ENCODE peak calls at places on chromosomes 12 and 14, in ten cellular contexts. C, V, A, J, O, T, E, B, S and Y are unnamed samples.

GRCh38 chr12:27965966-27966365 is 6.6 kb downstream of the PTHLH start:
- DNase-seq in O (no peak), V (no peak), E (no peak), T (no peak), C (no peak), S (no peak), J (no peak), B (peak; percentile 76), A (peak; percentile 17), Y (no peak)

GRCh38 chr12:123519151-123520001 is 14.1 kb downstream of the RILPL1 start:
- DNase-seq in S (no peak), T (peak; percentile 29), V (no peak), E (no peak), A (peak; percentile 75), J (peak; percentile 42), O (no peak), C (no peak), B (no peak), Y (no peak)

GRCh38 chr14:77046706-77047105 is 18.2 kb upstream of the IRF2BPL start:
- DNase-seq in V (no peak), E (no peak), B (no peak), C (no peak), O (no peak), S (no peak), T (no peak), A (no peak), J (no peak), Y (no peak)

GRCh38 chr12:13204428-13204827 is 7.9 kb downstream of the EMP1 start:
- DNase-seq in A (no peak), S (no peak), O (no peak), B (peak; percentile 46), E (no peak), V (no peak), T (peak; percentile 50), J (no peak), C (no peak), Y (no peak)

GRCh38 chr12:102093319-102093718 is 26.6 kb downstream of the NUP37 start:
- DNase-seq in A (peak; percentile 47), B (no peak), V (no peak), C (no peak), T (peak; percentile 39), S (no peak), E (no peak), J (no peak), O (no peak), Y (no peak)

GRCh38 chr14:56797003-56797568 is 13.2 kb downstream of the OTX2 start:
- DNase-seq in T (no peak), E (no peak), J (no peak), C (no peak), B (no peak), V (no peak), A (no peak), S (no peak), O (no peak), Y (no peak)

GRCh38 chr12:116765271-116765670 is 27.2 kb downstream of the RNFT2 start:
- DNase-seq in V (no peak), B (no peak), O (no peak), A (no peak), J (no peak), T (no peak), S (no peak), E (no peak), C (no peak), Y (no peak)

GRCh38 chr12:4440187-4440941 is 5.3 kb downstream of the FGF6 start:
- DNase-seq in T (no peak), A (no peak), B (no peak), C (no peak), S (no peak), J (no peak), V (no peak), O (no peak), E (no peak), Y (no peak)

GRCh38 chr12:132827763-132828703 is 636 bp downstream of the GOLGA3 start:
- DNase-seq in T (peak; percentile 66), A (peak; percentile 71), E (peak; percentile 7), O (no peak), C (no peak), J (peak; percentile 29), V (peak; percentile 47), S (peak; percentile 10), B (peak; percentile 79), Y (no peak)

GRCh38 chr12:113418213-113418879 is 3.8 kb upstream of the SDSL start:
- DNase-seq in A (no peak), B (no peak), E (no peak), V (no peak), C (no peak), O (no peak), S (no peak), T (peak; percentile 81), J (no peak), Y (no peak)

GRCh38 chr14:51093371-51094281 is 1.3 kb downstream of the TRIM9 start:
- DNase-seq in A (no peak), B (no peak), O (peak; percentile 36), T (peak; percentile 21), S (peak; percentile 65), C (peak; percentile 29), E (peak; percentile 23), J (no peak), V (peak; percentile 48), Y (no peak)

GRCh38 chr14:68779761-68780323 is 13.0 kb downstream of the ZFP36L1 start:
- DNase-seq in J (peak; percentile 82), A (peak; percentile 66), S (no peak), E (no peak), T (peak; percentile 57), C (peak; percentile 37), V (no peak), B (peak; percentile 97), O (no peak), Y (no peak)

GRCh38 chr12:18139989-18140596 is 50.1 kb upstream of the RERGL start:
- DNase-seq in S (peak; percentile 26), V (no peak), J (no peak), A (peak; percentile 2), B (peak; percentile 9), E (no peak), O (no peak), C (no peak), T (peak; percentile 60), Y (no peak)

GRCh38 chr14:26863736-26864135 is 265.9 kb upstream of the NOVA1 start:
- DNase-seq in A (no peak), B (peak; percentile 63), V (no peak), T (peak; percentile 60), O (no peak), C (no peak), J (no peak), E (no peak), S (no peak), Y (no peak)

GRCh38 chr14:68394719-68395117 is 398.1 kb downstream of the ZFP36L1 start:
- DNase-seq in C (no peak), A (no peak), E (no peak), T (no peak), B (no peak), S (no peak), J (no peak), V (no peak), O (no peak), Y (no peak)

GRCh38 chr14:20659813-20660395 is 18.4 kb upstream of the OR6S1 start:
- DNase-seq in A (no peak), E (no peak), T (no peak), C (no peak), B (no peak), S (no peak), O (no peak), J (no peak), V (no peak), Y (no peak)

GRCh38 chr14:47675489-47676300 is at the start of gene MDGA2:
- DNase-seq in E (no peak), J (no peak), O (no peak), V (no peak), A (no peak), B (peak; percentile 88), S (peak; percentile 29), T (peak; percentile 21), C (no peak), Y (no peak)

GRCh38 chr12:75862692-75863471 is 168.7 kb downstream of the PHLDA1 start:
- DNase-seq in V (no peak), A (peak; percentile 34), S (peak; percentile 17), O (no peak), J (peak; percentile 9), E (no peak), T (peak; percentile 43), C (no peak), B (peak; percentile 96), Y (no peak)

GRCh38 chr12:7612851-7613250 is 52.9 kb downstream of the APOBEC1 start:
- DNase-seq in S (no peak), C (no peak), E (no peak), T (no peak), V (no peak), J (no peak), B (no peak), O (no peak), A (no peak), Y (no peak)

GRCh38 chr14:22577334-22577908 is 11.6 kb downstream of the DAD1 start:
- DNase-seq in J (no peak), T (no peak), O (no peak), E (no peak), S (no peak), C (no peak), V (no peak), A (no peak), B (no peak), Y (no peak)

GRCh38 chr12:131346578-131347344 is 364.1 kb upstream of the SFSWAP start:
- DNase-seq in V (no peak), A (no peak), T (no peak), B (no peak), S (no peak), O (no peak), C (no peak), J (no peak), E (no peak), Y (no peak)

GRCh38 chr12:120822832-120823503 is 81.2 kb downstream of the SPPL3 start:
- DNase-seq in O (no peak), J (no peak), S (no peak), A (no peak), E (no peak), B (no peak), T (no peak), C (no peak), V (no peak), Y (no peak)

GRCh38 chr14:99559286-99559990 is 44.6 kb downstream of the CCDC85C start:
- DNase-seq in E (no peak), C (no peak), J (no peak), T (peak; percentile 26), S (no peak), B (peak; percentile 31), O (no peak), V (no peak), A (no peak), Y (no peak)

GRCh38 chr12:117408161-117408791 is 46.9 kb upstream of the NOS1 start:
- DNase-seq in O (no peak), A (no peak), V (no peak), C (no peak), S (no peak), T (peak; percentile 47), E (no peak), J (peak; percentile 19), B (peak; percentile 4), Y (no peak)

GRCh38 chr14:45249847-45250575 is 3.0 kb downstream of the MIS18BP1 start:
- DNase-seq in A (peak; percentile 47), O (no peak), C (no peak), B (no peak), V (peak; percentile 19), E (no peak), J (peak; percentile 19), S (no peak), T (peak; percentile 95), Y (no peak)

GRCh38 chr12:112096667-112097066 is 11.9 kb downstream of the NAA25 start:
- DNase-seq in T (peak; percentile 14), S (no peak), B (peak; percentile 89), C (no peak), O (no peak), V (no peak), J (peak; percentile 16), A (peak; percentile 62), E (peak; percentile 17), Y (no peak)

GRCh38 chr12:43337571-43338497 is 214.2 kb downstream of the ADAMTS20 start:
- DNase-seq in V (no peak), B (no peak), A (no peak), C (no peak), J (no peak), O (no peak), E (no peak), T (no peak), S (no peak), Y (no peak)

GRCh38 chr12:51852404-51853137 is 4.1 kb upstream of the FIGNL2 start:
- DNase-seq in O (no peak), A (no peak), B (no peak), S (no peak), J (no peak), T (no peak), E (no peak), C (no peak), V (no peak), Y (no peak)